ENCODE peak calls at places on chromosome 5, in six cellular contexts. One of them, this sample, is unnamed. For H3K9me3, the result is how much of the 10 kb centered on the place peaks cover.

GRCh38 chr5:175027390-175027789 is 303.0 kb downstream of the MSX2 start:
- DNase-seq in PC-3: no peak
- DNase-seq in H1: no peak
- DNase-seq in HCT116: no peak
- DNase-seq in fibroblast of lung: no peak
- DNase-seq in trophoblast cell: no peak
- DNase-seq in this sample: no peak

GRCh38 chr5:55223219-55223987 is 3.7 kb downstream of the MCIDAS start:
- DNase-seq in PC-3: no peak
- DNase-seq in H1: no peak
- DNase-seq in HCT116: no peak
- DNase-seq in fibroblast of lung: no peak
- DNase-seq in trophoblast cell: no peak
- DNase-seq in this sample: peak

GRCh38 chr5:73495772-73496346 is 2.4 kb upstream of the BTF3 start:
- DNase-seq in PC-3: no peak
- DNase-seq in H1: no peak
- DNase-seq in HCT116: no peak
- DNase-seq in fibroblast of lung: no peak
- DNase-seq in trophoblast cell: no peak
- DNase-seq in this sample: no peak

GRCh38 chr5:1516615-1517601 is 6.9 kb downstream of the LPCAT1 start:
- DNase-seq in PC-3: peak
- DNase-seq in H1: no peak
- DNase-seq in HCT116: no peak
- DNase-seq in fibroblast of lung: peak
- DNase-seq in trophoblast cell: peak
- DNase-seq in this sample: peak

GRCh38 chr5:149406203-149406978 is 27.3 kb upstream of the IL17B start:
- DNase-seq in PC-3: no peak
- DNase-seq in H1: no peak
- DNase-seq in HCT116: no peak
- DNase-seq in fibroblast of lung: peak
- DNase-seq in trophoblast cell: no peak
- DNase-seq in this sample: peak

GRCh38 chr5:56060276-56061110 is 65.7 kb upstream of the IL6ST start:
- DNase-seq in PC-3: no peak
- DNase-seq in H1: no peak
- DNase-seq in HCT116: no peak
- DNase-seq in fibroblast of lung: no peak
- DNase-seq in trophoblast cell: no peak
- DNase-seq in this sample: peak

GRCh38 chr5:73093943-73094342 is 26.4 kb upstream of the TMEM171 start:
- DNase-seq in PC-3: peak
- DNase-seq in H1: no peak
- DNase-seq in HCT116: peak
- DNase-seq in fibroblast of lung: peak
- DNase-seq in trophoblast cell: peak
- DNase-seq in this sample: peak

GRCh38 chr5:174571662-174572397 is 152.6 kb upstream of the MSX2 start:
- DNase-seq in PC-3: peak
- DNase-seq in H1: no peak
- DNase-seq in HCT116: peak
- DNase-seq in fibroblast of lung: peak
- DNase-seq in trophoblast cell: peak
- DNase-seq in this sample: peak

GRCh38 chr5:93018461-93018860 is 562.6 kb downstream of the NR2F1-AS1 start:
- DNase-seq in PC-3: no peak
- DNase-seq in H1: no peak
- DNase-seq in HCT116: no peak
- DNase-seq in fibroblast of lung: no peak
- DNase-seq in trophoblast cell: no peak
- DNase-seq in this sample: peak

GRCh38 chr5:119136666-119137318 is 65.9 kb downstream of the DMXL1 start:
- DNase-seq in PC-3: no peak
- DNase-seq in H1: no peak
- DNase-seq in HCT116: no peak
- DNase-seq in fibroblast of lung: no peak
- DNase-seq in trophoblast cell: no peak
- DNase-seq in this sample: no peak
- H3K9me3 ChIP-seq in PC-3: under half
- H3K9me3 ChIP-seq in H1: under half
- H3K9me3 ChIP-seq in HCT116: under half
- H3K9me3 ChIP-seq in fibroblast of lung: under half
- H3K9me3 ChIP-seq in trophoblast cell: under half
- H3K9me3 ChIP-seq in this sample: under half

DNA sequence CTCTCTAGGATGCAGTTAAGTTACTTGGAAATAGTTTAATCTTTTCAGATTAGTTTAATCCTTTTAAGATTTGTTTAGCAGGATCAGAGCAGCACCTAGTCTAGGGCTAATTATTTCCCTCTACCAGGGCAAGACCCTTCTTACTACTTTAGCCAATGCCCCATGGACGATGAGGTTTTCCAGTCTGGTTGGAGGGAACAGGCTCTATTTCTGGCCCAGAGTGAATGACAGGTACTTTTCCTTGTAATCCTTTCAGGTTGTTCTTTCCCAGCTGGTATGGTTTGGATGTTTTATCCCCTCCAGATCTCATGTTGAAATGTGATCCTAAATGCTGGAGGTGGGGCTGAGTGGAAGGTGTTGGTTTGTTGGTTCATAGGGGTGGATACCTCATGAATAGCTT is 27.2 kb downstream of the PTTG1 start:
- DNase-seq in PC-3: no peak
- DNase-seq in H1: no peak
- DNase-seq in HCT116: no peak
- DNase-seq in fibroblast of lung: no peak
- DNase-seq in trophoblast cell: no peak
- DNase-seq in this sample: no peak
- H3K4me2 ChIP-seq in PC-3: no peak
- H3K4me2 ChIP-seq in H1: no peak
- H3K4me2 ChIP-seq in HCT116: no peak
- H3K4me2 ChIP-seq in fibroblast of lung: no peak
- H3K4me2 ChIP-seq in trophoblast cell: no peak
- H3K4me2 ChIP-seq in this sample: no peak

GRCh38 chr5:154405078-154405792 is 40.6 kb upstream of the SAP30L start:
- DNase-seq in PC-3: peak
- DNase-seq in H1: peak
- DNase-seq in HCT116: peak
- DNase-seq in fibroblast of lung: peak
- DNase-seq in trophoblast cell: peak
- DNase-seq in this sample: peak
- H3K9ac ChIP-seq in PC-3: peak
- H3K9ac ChIP-seq in H1: no peak
- H3K9ac ChIP-seq in HCT116: peak
- H3K9ac ChIP-seq in fibroblast of lung: peak
- H3K9ac ChIP-seq in trophoblast cell: peak
- H3K9ac ChIP-seq in this sample: peak

GRCh38 chr5:122788996-122789395 is 14.1 kb downstream of the SNX2 start:
- DNase-seq in PC-3: no peak
- DNase-seq in H1: no peak
- DNase-seq in HCT116: no peak
- DNase-seq in fibroblast of lung: no peak
- DNase-seq in trophoblast cell: no peak
- DNase-seq in this sample: no peak
- H3K9me3 ChIP-seq in PC-3: under half
- H3K9me3 ChIP-seq in H1: under half
- H3K9me3 ChIP-seq in HCT116: under half
- H3K9me3 ChIP-seq in fibroblast of lung: under half
- H3K9me3 ChIP-seq in trophoblast cell: under half
- H3K9me3 ChIP-seq in this sample: under half

GRCh38 chr5:2981652-2982051 is 230.2 kb upstream of the IRX2 start:
- DNase-seq in PC-3: no peak
- DNase-seq in H1: no peak
- DNase-seq in HCT116: no peak
- DNase-seq in fibroblast of lung: no peak
- DNase-seq in trophoblast cell: no peak
- DNase-seq in this sample: no peak

GRCh38 chr5:2989517-2989916 is 238.0 kb upstream of the IRX2 start:
- DNase-seq in PC-3: no peak
- DNase-seq in H1: no peak
- DNase-seq in HCT116: no peak
- DNase-seq in fibroblast of lung: no peak
- DNase-seq in trophoblast cell: no peak
- DNase-seq in this sample: no peak

GRCh38 chr5:2985718-2986117 is 234.2 kb upstream of the IRX2 start:
- DNase-seq in PC-3: no peak
- DNase-seq in H1: no peak
- DNase-seq in HCT116: no peak
- DNase-seq in fibroblast of lung: no peak
- DNase-seq in trophoblast cell: no peak
- DNase-seq in this sample: no peak

GRCh38 chr5:2981035-2981434 is 229.6 kb upstream of the IRX2 start:
- DNase-seq in PC-3: no peak
- DNase-seq in H1: no peak
- DNase-seq in HCT116: no peak
- DNase-seq in fibroblast of lung: no peak
- DNase-seq in trophoblast cell: no peak
- DNase-seq in this sample: no peak

GRCh38 chr5:2986301-2986700 is 234.8 kb upstream of the IRX2 start:
- DNase-seq in PC-3: no peak
- DNase-seq in H1: no peak
- DNase-seq in HCT116: no peak
- DNase-seq in fibroblast of lung: no peak
- DNase-seq in trophoblast cell: no peak
- DNase-seq in this sample: no peak
- H3K4me2 ChIP-seq in PC-3: no peak
- H3K4me2 ChIP-seq in H1: no peak
- H3K4me2 ChIP-seq in HCT116: no peak
- H3K4me2 ChIP-seq in fibroblast of lung: no peak
- H3K4me2 ChIP-seq in trophoblast cell: no peak
- H3K4me2 ChIP-seq in this sample: no peak

GRCh38 chr5:133026664-133027153 is 360 bp upstream of the ZCCHC10 start:
- DNase-seq in PC-3: no peak
- DNase-seq in H1: no peak
- DNase-seq in HCT116: no peak
- DNase-seq in fibroblast of lung: no peak
- DNase-seq in trophoblast cell: no peak
- DNase-seq in this sample: no peak
- H3K9ac ChIP-seq in PC-3: no peak
- H3K9ac ChIP-seq in H1: no peak
- H3K9ac ChIP-seq in HCT116: peak
- H3K9ac ChIP-seq in fibroblast of lung: peak
- H3K9ac ChIP-seq in trophoblast cell: no peak
- H3K9ac ChIP-seq in this sample: peak

This sample was measured in mesenchymal stem cell.